ENCODE peak calls at places on chromosomes 6 and 20, in four cellular contexts. One of them, this sample, is unnamed.
A peak's percentile ranks its signal among the peaks of the same experiment; 100 is the strongest.

GRCh38 chr20:2417142-2417541 is 36.4 kb downstream of the TGM6 start:
- DNase-seq in mammary epithelial cell: no peak
- DNase-seq in HS-27A: no peak
- DNase-seq in stimulated activated CD4-positive, alpha-beta T cell treated with anti-CD3 and anti-CD28 coated beads, TNF-alpha, amount 100 ng/mL, for 48 hours: no peak
- DNase-seq in this sample: no peak

GRCh38 chr20:35558981-35559693 is 17.3 kb downstream of the ERGIC3 start:
- DNase-seq in HS-27A: no peak
- DNase-seq in mammary epithelial cell: no peak
- DNase-seq in stimulated activated CD4-positive, alpha-beta T cell treated with anti-CD3 and anti-CD28 coated beads, TNF-alpha, amount 100 ng/mL, for 48 hours: no peak
- DNase-seq in this sample: no peak

GRCh38 chr6:168007592-168008338 is 10.3 kb downstream of the KIF25 start:
- DNase-seq in mammary epithelial cell: peak; percentile 98
- DNase-seq in HS-27A: peak; percentile 56
- DNase-seq in stimulated activated CD4-positive, alpha-beta T cell treated with anti-CD3 and anti-CD28 coated beads, TNF-alpha, amount 100 ng/mL, for 48 hours: no peak
- DNase-seq in this sample: no peak

GRCh38 chr6:68638225-68638900 is 3.3 kb downstream of the ADGRB3 start:
- DNase-seq in stimulated activated CD4-positive, alpha-beta T cell treated with anti-CD3 and anti-CD28 coated beads, TNF-alpha, amount 100 ng/mL, for 48 hours: no peak
- DNase-seq in mammary epithelial cell: no peak
- DNase-seq in HS-27A: no peak
- DNase-seq in this sample: no peak

GRCh38 chr20:33282991-33283555 is at the start of gene BPIFB1:
- DNase-seq in mammary epithelial cell: peak; percentile 21
- DNase-seq in HS-27A: no peak
- DNase-seq in stimulated activated CD4-positive, alpha-beta T cell treated with anti-CD3 and anti-CD28 coated beads, TNF-alpha, amount 100 ng/mL, for 48 hours: no peak
- DNase-seq in this sample: no peak

GRCh38 chr6:3825331-3825831 is 23.8 kb upstream of the FAM50B start:
- DNase-seq in mammary epithelial cell: peak; percentile 60
- DNase-seq in stimulated activated CD4-positive, alpha-beta T cell treated with anti-CD3 and anti-CD28 coated beads, TNF-alpha, amount 100 ng/mL, for 48 hours: no peak
- DNase-seq in HS-27A: no peak
- DNase-seq in this sample: peak; percentile 71

GRCh38 chr6:14310955-14311354 is 193.4 kb downstream of the CD83 start:
- DNase-seq in stimulated activated CD4-positive, alpha-beta T cell treated with anti-CD3 and anti-CD28 coated beads, TNF-alpha, amount 100 ng/mL, for 48 hours: no peak
- DNase-seq in mammary epithelial cell: peak; percentile 7
- DNase-seq in HS-27A: no peak
- DNase-seq in this sample: no peak

GRCh38 chr6:15417811-15418210 is 171.9 kb downstream of the JARID2 start:
- DNase-seq in HS-27A: no peak
- DNase-seq in mammary epithelial cell: peak; percentile 98
- DNase-seq in stimulated activated CD4-positive, alpha-beta T cell treated with anti-CD3 and anti-CD28 coated beads, TNF-alpha, amount 100 ng/mL, for 48 hours: peak; percentile 54
- DNase-seq in this sample: no peak

GRCh38 chr20:59453634-59454241 is 150.6 kb upstream of the PHACTR3 start:
- DNase-seq in mammary epithelial cell: no peak
- DNase-seq in stimulated activated CD4-positive, alpha-beta T cell treated with anti-CD3 and anti-CD28 coated beads, TNF-alpha, amount 100 ng/mL, for 48 hours: no peak
- DNase-seq in HS-27A: no peak
- DNase-seq in this sample: no peak

GRCh38 chr6:42939810-42940167 is 10.5 kb downstream of the CNPY3 start:
- DNase-seq in mammary epithelial cell: no peak
- DNase-seq in stimulated activated CD4-positive, alpha-beta T cell treated with anti-CD3 and anti-CD28 coated beads, TNF-alpha, amount 100 ng/mL, for 48 hours: no peak
- DNase-seq in HS-27A: no peak
- DNase-seq in this sample: no peak

GRCh38 chr20:5150226-5151076 is 23.6 kb downstream of the CDS2 start:
- DNase-seq in HS-27A: no peak
- DNase-seq in mammary epithelial cell: no peak
- DNase-seq in stimulated activated CD4-positive, alpha-beta T cell treated with anti-CD3 and anti-CD28 coated beads, TNF-alpha, amount 100 ng/mL, for 48 hours: no peak
- DNase-seq in this sample: peak; percentile 78

GRCh38 chr6:2877057-2877882 is 25.8 kb downstream of the SERPINB9 start:
- DNase-seq in stimulated activated CD4-positive, alpha-beta T cell treated with anti-CD3 and anti-CD28 coated beads, TNF-alpha, amount 100 ng/mL, for 48 hours: no peak
- DNase-seq in HS-27A: no peak
- DNase-seq in mammary epithelial cell: peak; percentile 76
- DNase-seq in this sample: peak; percentile 59

GRCh38 chr6:162442675-162443074 is 284.9 kb downstream of the PRKN start:
- DNase-seq in HS-27A: no peak
- DNase-seq in stimulated activated CD4-positive, alpha-beta T cell treated with anti-CD3 and anti-CD28 coated beads, TNF-alpha, amount 100 ng/mL, for 48 hours: no peak
- DNase-seq in mammary epithelial cell: no peak
- DNase-seq in this sample: no peak

GRCh38 chr6:157586476-157587126 is 205.6 kb downstream of the ZDHHC14 start:
- DNase-seq in mammary epithelial cell: no peak
- DNase-seq in stimulated activated CD4-positive, alpha-beta T cell treated with anti-CD3 and anti-CD28 coated beads, TNF-alpha, amount 100 ng/mL, for 48 hours: no peak
- DNase-seq in HS-27A: no peak
- DNase-seq in this sample: no peak

GRCh38 chr20:34907616-34908469 is 31.4 kb downstream of the ACSS2 start:
- DNase-seq in mammary epithelial cell: peak; percentile 95
- DNase-seq in stimulated activated CD4-positive, alpha-beta T cell treated with anti-CD3 and anti-CD28 coated beads, TNF-alpha, amount 100 ng/mL, for 48 hours: no peak
- DNase-seq in HS-27A: peak; percentile 90
- DNase-seq in this sample: no peak

GRCh38 chr6:6883011-6883410 is 224.8 kb upstream of the RREB1 start:
- DNase-seq in mammary epithelial cell: no peak
- DNase-seq in stimulated activated CD4-positive, alpha-beta T cell treated with anti-CD3 and anti-CD28 coated beads, TNF-alpha, amount 100 ng/mL, for 48 hours: no peak
- DNase-seq in HS-27A: no peak
- DNase-seq in this sample: no peak

GRCh38 chr6:116801971-116802370 is 26.9 kb downstream of the GPRC6A start:
- DNase-seq in HS-27A: no peak
- DNase-seq in mammary epithelial cell: no peak
- DNase-seq in stimulated activated CD4-positive, alpha-beta T cell treated with anti-CD3 and anti-CD28 coated beads, TNF-alpha, amount 100 ng/mL, for 48 hours: no peak
- DNase-seq in this sample: no peak

GRCh38 chr20:36847710-36848040 is 28.3 kb upstream of the TLDC2 start:
- DNase-seq in HS-27A: no peak
- DNase-seq in stimulated activated CD4-positive, alpha-beta T cell treated with anti-CD3 and anti-CD28 coated beads, TNF-alpha, amount 100 ng/mL, for 48 hours: no peak
- DNase-seq in mammary epithelial cell: no peak
- DNase-seq in this sample: no peak

GRCh38 chr6:137188855-137189254 is 15.4 kb upstream of the IL22RA2 start:
- DNase-seq in mammary epithelial cell: no peak
- DNase-seq in stimulated activated CD4-positive, alpha-beta T cell treated with anti-CD3 and anti-CD28 coated beads, TNF-alpha, amount 100 ng/mL, for 48 hours: no peak
- DNase-seq in HS-27A: no peak
- DNase-seq in this sample: no peak

GRCh38 chr6:112749673-112750072 is 402.5 kb downstream of the RFPL4B start:
- DNase-seq in stimulated activated CD4-positive, alpha-beta T cell treated with anti-CD3 and anti-CD28 coated beads, TNF-alpha, amount 100 ng/mL, for 48 hours: no peak
- DNase-seq in mammary epithelial cell: no peak
- DNase-seq in HS-27A: no peak
- DNase-seq in this sample: no peak

GRCh38 chr6:165835410-165835851 is 172.4 kb upstream of the PDE10A start:
- DNase-seq in stimulated activated CD4-positive, alpha-beta T cell treated with anti-CD3 and anti-CD28 coated beads, TNF-alpha, amount 100 ng/mL, for 48 hours: no peak
- DNase-seq in HS-27A: no peak
- DNase-seq in mammary epithelial cell: no peak
- DNase-seq in this sample: no peak

GRCh38 chr6:134436281-134436815 is 118.4 kb upstream of the SGK1 start:
- DNase-seq in stimulated activated CD4-positive, alpha-beta T cell treated with anti-CD3 and anti-CD28 coated beads, TNF-alpha, amount 100 ng/mL, for 48 hours: peak; percentile 72
- DNase-seq in HS-27A: peak; percentile 86
- DNase-seq in mammary epithelial cell: peak; percentile 97
- DNase-seq in this sample: no peak

GRCh38 chr6:104095661-104096416 is 763.9 kb downstream of the HACE1 start:
- DNase-seq in HS-27A: no peak
- DNase-seq in stimulated activated CD4-positive, alpha-beta T cell treated with anti-CD3 and anti-CD28 coated beads, TNF-alpha, amount 100 ng/mL, for 48 hours: no peak
- DNase-seq in mammary epithelial cell: no peak
- DNase-seq in this sample: no peak

This sample was measured in right lobe of liver.